ENCODE peak calls at places on chromosomes 3 and 15, in eight cellular contexts. J is CD8-positive, alpha-beta T cell; L is epithelial cell of esophagus; K is cardiac fibroblast; Z is retinal pigment epithelial cell; M is CD4-positive, alpha-beta T cell; D is transverse colon; Q is AG09309. P is an unnamed sample.

GRCh38 chr3:44419159-44419922 is 58.1 kb downstream of the ZNF445 start:
- DNase-seq in Z (no peak), M (no peak), J (no peak), L (no peak), Q (no peak), D (no peak), K (no peak), P (no peak)

GRCh38 chr15:42184736-42185135 is 23.4 kb downstream of the VPS39 start:
- DNase-seq in J (no peak), M (no peak), D (no peak), Z (no peak), K (no peak), L (no peak), Q (no peak), P (no peak)

GRCh38 chr3:185629554-185630181 is 43.6 kb downstream of the SENP2 start:
- DNase-seq in Z (no peak), D (no peak), Q (no peak), M (no peak), K (no peak), L (peak), J (no peak), P (no peak)

GRCh38 chr3:4977889-4978258 is 1.4 kb upstream of the BHLHE40 start:
- DNase-seq in D (no peak), K (no peak), L (no peak), M (peak), Q (no peak), J (no peak), Z (no peak), P (no peak)

GRCh38 chr15:70775160-70775559 is 11.8 kb upstream of the UACA start:
- DNase-seq in L (peak), K (peak), Z (peak), M (no peak), J (no peak), D (no peak), Q (peak), P (no peak)

GRCh38 chr3:160365872-160366522 is 33.0 kb downstream of the IFT80 start:
- DNase-seq in L (no peak), J (no peak), D (no peak), K (no peak), M (no peak), Q (no peak), Z (no peak), P (no peak)

GRCh38 chr3:129890125-129890524 is 3.4 kb downstream of the TMCC1 start:
- DNase-seq in Z (no peak), K (no peak), D (no peak), J (no peak), M (no peak), L (no peak), Q (no peak), P (no peak)

GRCh38 chr3:147191795-147192385 is 214.5 kb downstream of the ZIC4 start:
- DNase-seq in Q (peak), Z (peak), K (peak), J (no peak), M (no peak), D (peak), L (peak), P (peak)

GRCh38 chr15:90756916-90757315 is 39.8 kb downstream of the BLM start:
- DNase-seq in Z (no peak), M (no peak), L (no peak), Q (no peak), K (no peak), J (no peak), D (no peak), P (no peak)

GRCh38 chr3:85003479-85003878 is 44.7 kb downstream of the CADM2 start:
- DNase-seq in Z (no peak), L (no peak), M (no peak), K (no peak), Q (no peak), J (no peak), D (no peak), P (no peak)

GRCh38 chr15:31304736-31305365 is 21.8 kb upstream of the KLF13 start:
- DNase-seq in K (peak), D (no peak), J (no peak), Q (no peak), Z (no peak), L (no peak), M (no peak), P (peak)

GRCh38 chr15:34721802-34722795 is 32.7 kb downstream of the GJD2 start:
- DNase-seq in J (no peak), Q (peak), K (peak), Z (peak), M (no peak), D (no peak), L (peak), P (peak)

DNA sequence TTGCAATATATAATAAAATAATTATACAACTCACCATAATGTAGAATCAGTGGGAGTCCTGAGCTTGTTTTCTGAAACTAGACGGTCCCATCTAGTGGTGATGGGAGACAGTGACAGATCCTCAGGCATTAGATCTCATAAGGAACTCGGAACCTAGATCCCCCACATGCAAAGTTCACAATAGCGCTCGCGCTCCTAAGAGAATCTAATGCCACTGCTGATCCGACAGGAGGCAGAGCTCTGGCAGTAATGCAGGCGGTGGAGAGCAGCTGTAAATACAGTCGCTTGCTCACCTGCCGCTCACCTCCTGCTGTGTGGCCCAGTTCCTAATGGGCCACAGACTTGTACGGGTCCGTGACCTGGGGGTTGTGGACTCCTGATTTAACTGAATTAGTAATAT is 87.8 kb downstream of the P3H2 start:
- DNase-seq in J (no peak), Z (no peak), L (no peak), K (no peak), D (no peak), Q (no peak), M (no peak), P (no peak)
- TF ChIP-seq CTCF in J (no peak), Z (no peak), L (no peak), K (no peak), D (no peak), Q (no peak), M (no peak), P (no peak)

GRCh38 chr3:128436214-128436613 is 30.5 kb downstream of the DNAJB8 start:
- DNase-seq in Q (no peak), K (no peak), J (no peak), D (no peak), M (no peak), Z (no peak), L (no peak), P (no peak)

GRCh38 chr3:128439226-128439625 is 27.5 kb downstream of the DNAJB8 start:
- DNase-seq in J (no peak), M (no peak), Z (no peak), Q (no peak), L (no peak), D (no peak), K (peak), P (no peak)

GRCh38 chr3:128435561-128435960 is 31.1 kb downstream of the DNAJB8 start:
- DNase-seq in L (no peak), M (no peak), J (no peak), Z (no peak), Q (no peak), D (no peak), K (no peak), P (no peak)

GRCh38 chr3:128442070-128442469 is 24.6 kb downstream of the DNAJB8 start:
- DNase-seq in K (no peak), Q (no peak), Z (no peak), D (no peak), M (no peak), J (no peak), L (no peak), P (no peak)

GRCh38 chr3:128438488-128439072 is 28.1 kb downstream of the DNAJB8 start:
- DNase-seq in M (no peak), Z (no peak), D (no peak), L (no peak), J (no peak), Q (no peak), K (no peak), P (no peak)
- TF ChIP-seq CTCF in M (no peak), Z (peak), D (peak), L (peak), J (no peak), Q (peak), K (peak), P (no peak)

DNA sequence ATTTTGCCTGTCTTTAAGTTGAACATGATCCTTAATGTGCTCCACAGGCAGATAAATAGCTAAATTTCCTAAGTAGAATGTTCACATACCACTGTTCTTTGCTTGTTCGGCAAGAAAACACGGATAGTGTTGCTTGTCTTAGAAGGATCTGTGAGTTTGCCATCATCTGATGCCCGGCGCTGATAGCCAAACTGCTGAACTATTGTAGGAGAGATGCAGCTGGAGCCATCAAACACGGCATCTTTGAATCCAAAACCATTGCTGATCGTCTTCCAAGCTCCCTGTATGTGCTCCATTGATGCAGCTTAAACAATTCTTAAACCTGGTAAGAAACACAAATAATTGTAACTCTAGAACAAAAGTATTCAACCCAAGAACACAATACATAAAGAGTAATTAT is 45.5 kb downstream of the RAF1 start:
- DNase-seq in L (no peak), J (no peak), K (no peak), M (no peak), D (no peak), Z (no peak), Q (no peak), P (no peak)
- TF ChIP-seq CTCF in L (no peak), J (no peak), K (no peak), M (no peak), D (no peak), Z (no peak), Q (no peak), P (no peak)

GRCh38 chr15:97995881-97996603 is 35.5 kb downstream of the ARRDC4 start:
- DNase-seq in L (peak), Q (no peak), J (no peak), K (no peak), Z (no peak), D (peak), M (no peak), P (peak)
- TF ChIP-seq CTCF in L (peak), Q (no peak), J (no peak), K (peak), Z (peak), D (peak), M (peak), P (no peak)

GRCh38 chr3:134312072-134312872 is 61.6 kb upstream of the RYK start:
- DNase-seq in J (no peak), L (peak), Z (no peak), Q (no peak), K (peak), D (no peak), M (no peak), P (peak)
- TF ChIP-seq CTCF in J (no peak), L (peak), Z (peak), Q (no peak), K (peak), D (no peak), M (no peak), P (no peak)

P was measured in thyroid gland.